ENCODE peak calls at places on chromosomes 6 and 20, in nine cellular contexts. One of them, this sample, is unnamed.

GRCh38 chr6:150444308-150444707 is 75.5 kb downstream of the IYD start:
- DNase-seq in Ammon's horn: no peak
- DNase-seq in cardiac fibroblast: no peak
- DNase-seq in effector memory CD8-positive, alpha-beta T cell: no peak
- DNase-seq in CD8-positive, alpha-beta memory T cell: no peak
- DNase-seq in nephron progenitor cell: no peak
- DNase-seq in stimulated activated CD8-positive, alpha-beta memory T cell treated with anti-CD3 and anti-CD28 coated beads, Interleukin-2, amount 100 ng/mL, for 1 hour: no peak
- DNase-seq in iPS-NIHi11: no peak
- DNase-seq in H54: no peak
- DNase-seq in this sample: no peak

GRCh38 chr6:130424704-130425103 is 58.9 kb downstream of the TMEM200A start:
- DNase-seq in Ammon's horn: no peak
- DNase-seq in cardiac fibroblast: no peak
- DNase-seq in effector memory CD8-positive, alpha-beta T cell: no peak
- DNase-seq in CD8-positive, alpha-beta memory T cell: no peak
- DNase-seq in nephron progenitor cell: no peak
- DNase-seq in stimulated activated CD8-positive, alpha-beta memory T cell treated with anti-CD3 and anti-CD28 coated beads, Interleukin-2, amount 100 ng/mL, for 1 hour: no peak
- DNase-seq in iPS-NIHi11: peak
- DNase-seq in H54: no peak
- DNase-seq in this sample: no peak

GRCh38 chr20:57618091-57618765 is 2.0 kb downstream of the ZBP1 start:
- DNase-seq in Ammon's horn: no peak
- DNase-seq in cardiac fibroblast: no peak
- DNase-seq in effector memory CD8-positive, alpha-beta T cell: no peak
- DNase-seq in CD8-positive, alpha-beta memory T cell: no peak
- DNase-seq in nephron progenitor cell: no peak
- DNase-seq in stimulated activated CD8-positive, alpha-beta memory T cell treated with anti-CD3 and anti-CD28 coated beads, Interleukin-2, amount 100 ng/mL, for 1 hour: no peak
- DNase-seq in iPS-NIHi11: no peak
- DNase-seq in H54: peak
- DNase-seq in this sample: no peak

GRCh38 chr6:142207265-142207877 is 60.3 kb downstream of the VTA1 start:
- DNase-seq in Ammon's horn: peak
- DNase-seq in cardiac fibroblast: peak
- DNase-seq in effector memory CD8-positive, alpha-beta T cell: peak
- DNase-seq in CD8-positive, alpha-beta memory T cell: peak
- DNase-seq in nephron progenitor cell: peak
- DNase-seq in stimulated activated CD8-positive, alpha-beta memory T cell treated with anti-CD3 and anti-CD28 coated beads, Interleukin-2, amount 100 ng/mL, for 1 hour: peak
- DNase-seq in iPS-NIHi11: peak
- DNase-seq in H54: no peak
- DNase-seq in this sample: peak

GRCh38 chr6:11058406-11058805 is 14.3 kb upstream of the ELOVL2 start:
- DNase-seq in Ammon's horn: no peak
- DNase-seq in cardiac fibroblast: peak
- DNase-seq in effector memory CD8-positive, alpha-beta T cell: no peak
- DNase-seq in CD8-positive, alpha-beta memory T cell: no peak
- DNase-seq in nephron progenitor cell: no peak
- DNase-seq in stimulated activated CD8-positive, alpha-beta memory T cell treated with anti-CD3 and anti-CD28 coated beads, Interleukin-2, amount 100 ng/mL, for 1 hour: no peak
- DNase-seq in iPS-NIHi11: no peak
- DNase-seq in H54: no peak
- DNase-seq in this sample: no peak

GRCh38 chr6:43798688-43799444 is 28.9 kb downstream of the VEGFA start:
- DNase-seq in Ammon's horn: no peak
- DNase-seq in cardiac fibroblast: peak
- DNase-seq in effector memory CD8-positive, alpha-beta T cell: no peak
- DNase-seq in CD8-positive, alpha-beta memory T cell: no peak
- DNase-seq in nephron progenitor cell: no peak
- DNase-seq in stimulated activated CD8-positive, alpha-beta memory T cell treated with anti-CD3 and anti-CD28 coated beads, Interleukin-2, amount 100 ng/mL, for 1 hour: no peak
- DNase-seq in iPS-NIHi11: peak
- DNase-seq in H54: peak
- DNase-seq in this sample: no peak

GRCh38 chr6:63458480-63459115 is 113.7 kb upstream of the LOC128125822 start:
- DNase-seq in Ammon's horn: no peak
- DNase-seq in cardiac fibroblast: no peak
- DNase-seq in effector memory CD8-positive, alpha-beta T cell: no peak
- DNase-seq in CD8-positive, alpha-beta memory T cell: no peak
- DNase-seq in nephron progenitor cell: no peak
- DNase-seq in stimulated activated CD8-positive, alpha-beta memory T cell treated with anti-CD3 and anti-CD28 coated beads, Interleukin-2, amount 100 ng/mL, for 1 hour: no peak
- DNase-seq in iPS-NIHi11: no peak
- DNase-seq in H54: no peak
- DNase-seq in this sample: peak

GRCh38 chr6:93784794-93785757 is 365.7 kb upstream of the EPHA7 start:
- DNase-seq in Ammon's horn: peak
- DNase-seq in cardiac fibroblast: peak
- DNase-seq in effector memory CD8-positive, alpha-beta T cell: no peak
- DNase-seq in CD8-positive, alpha-beta memory T cell: no peak
- DNase-seq in nephron progenitor cell: no peak
- DNase-seq in stimulated activated CD8-positive, alpha-beta memory T cell treated with anti-CD3 and anti-CD28 coated beads, Interleukin-2, amount 100 ng/mL, for 1 hour: no peak
- DNase-seq in iPS-NIHi11: no peak
- DNase-seq in H54: no peak
- DNase-seq in this sample: no peak

GRCh38 chr6:157620905-157621304 is 202.1 kb upstream of the SNX9 start:
- DNase-seq in Ammon's horn: no peak
- DNase-seq in cardiac fibroblast: no peak
- DNase-seq in effector memory CD8-positive, alpha-beta T cell: no peak
- DNase-seq in CD8-positive, alpha-beta memory T cell: no peak
- DNase-seq in nephron progenitor cell: no peak
- DNase-seq in stimulated activated CD8-positive, alpha-beta memory T cell treated with anti-CD3 and anti-CD28 coated beads, Interleukin-2, amount 100 ng/mL, for 1 hour: no peak
- DNase-seq in iPS-NIHi11: no peak
- DNase-seq in H54: no peak
- DNase-seq in this sample: no peak

GRCh38 chr6:56430629-56431600 is 183.5 kb upstream of the COL21A1 start:
- DNase-seq in Ammon's horn: no peak
- DNase-seq in cardiac fibroblast: no peak
- DNase-seq in effector memory CD8-positive, alpha-beta T cell: no peak
- DNase-seq in CD8-positive, alpha-beta memory T cell: no peak
- DNase-seq in nephron progenitor cell: no peak
- DNase-seq in stimulated activated CD8-positive, alpha-beta memory T cell treated with anti-CD3 and anti-CD28 coated beads, Interleukin-2, amount 100 ng/mL, for 1 hour: no peak
- DNase-seq in iPS-NIHi11: no peak
- DNase-seq in H54: no peak
- DNase-seq in this sample: no peak

GRCh38 chr6:127446356-127446755 is 12.8 kb downstream of the KIAA0408 start:
- DNase-seq in Ammon's horn: no peak
- DNase-seq in cardiac fibroblast: peak
- DNase-seq in effector memory CD8-positive, alpha-beta T cell: no peak
- DNase-seq in CD8-positive, alpha-beta memory T cell: no peak
- DNase-seq in nephron progenitor cell: no peak
- DNase-seq in stimulated activated CD8-positive, alpha-beta memory T cell treated with anti-CD3 and anti-CD28 coated beads, Interleukin-2, amount 100 ng/mL, for 1 hour: no peak
- DNase-seq in iPS-NIHi11: no peak
- DNase-seq in H54: no peak
- DNase-seq in this sample: no peak

GRCh38 chr6:131831392-131831791 is 23.6 kb downstream of the ENPP1 start:
- DNase-seq in Ammon's horn: no peak
- DNase-seq in cardiac fibroblast: peak
- DNase-seq in effector memory CD8-positive, alpha-beta T cell: no peak
- DNase-seq in CD8-positive, alpha-beta memory T cell: no peak
- DNase-seq in nephron progenitor cell: no peak
- DNase-seq in stimulated activated CD8-positive, alpha-beta memory T cell treated with anti-CD3 and anti-CD28 coated beads, Interleukin-2, amount 100 ng/mL, for 1 hour: no peak
- DNase-seq in iPS-NIHi11: no peak
- DNase-seq in H54: no peak
- DNase-seq in this sample: no peak